ENCODE peak calls at places on chromosomes 7 and 10, in seven cellular contexts. G is GM13976, J is right lobe of liver, X is omental fat pad, I is glutamatergic neuron, S is HFF-Myc, E is coronary artery. O is an unnamed sample.

GRCh38 chr10:4998671-4999070 is 5.0 kb downstream of the AKR1C2 start:
- DNase-seq in S (no peak), J (no peak), X (no peak), E (no peak), I (no peak), G (no peak), O (no peak)

GRCh38 chr7:36840930-36841329 is 116.6 kb upstream of the AOAH start:
- DNase-seq in X (no peak), E (no peak), G (no peak), J (no peak), S (no peak), I (no peak), O (peak; percentile 28)

GRCh38 chr7:77331938-77332695 is 84.0 kb downstream of the GSAP start:
- DNase-seq in S (peak; percentile 91), I (peak; percentile 62), X (peak; percentile 46), J (peak; percentile 70), E (peak; percentile 77), G (peak; percentile 76), O (peak; percentile 89)

GRCh38 chr10:18607503-18607902 is 43.9 kb downstream of the NSUN6 start:
- DNase-seq in S (peak; percentile 78), E (no peak), G (no peak), X (no peak), I (peak; percentile 26), J (no peak), O (peak; percentile 60)

GRCh38 chr7:91310829-91311460 is 46.7 kb downstream of the FZD1 start:
- DNase-seq in G (no peak), E (no peak), S (no peak), X (no peak), J (no peak), I (no peak), O (no peak)

GRCh38 chr10:99484626-99485581 is 47.8 kb upstream of the NKX2-3 start:
- DNase-seq in I (no peak), G (no peak), E (no peak), J (no peak), X (no peak), S (no peak), O (no peak)

GRCh38 chr10:50385610-50386009 is 134.3 kb upstream of the ASAH2 start:
- DNase-seq in G (no peak), S (no peak), J (no peak), I (no peak), X (no peak), E (no peak), O (no peak)

GRCh38 chr7:55065511-55066229 is 46.9 kb downstream of the EGFR start:
- DNase-seq in G (no peak), S (peak; percentile 76), J (no peak), X (no peak), E (no peak), I (no peak), O (no peak)

GRCh38 chr10:69467928-69468770 is 16.9 kb downstream of the TSPAN15 start:
- DNase-seq in G (no peak), J (no peak), E (no peak), I (no peak), S (no peak), X (no peak), O (no peak)

GRCh38 chr10:132054564-132054963 is 11.2 kb upstream of the JAKMIP3 start:
- DNase-seq in S (no peak), G (no peak), J (no peak), X (no peak), I (no peak), E (no peak), O (no peak)

GRCh38 chr10:47256753-47257336 is 43.2 kb upstream of the GDF10 start:
- DNase-seq in X (no peak), G (no peak), J (no peak), I (no peak), E (no peak), S (no peak), O (no peak)

GRCh38 chr10:19825690-19826089 is 9.5 kb downstream of the PLXDC2 start:
- DNase-seq in G (no peak), I (no peak), X (no peak), J (no peak), E (no peak), S (no peak), O (no peak)

GRCh38 chr10:132521466-132522102 is 16.0 kb upstream of the INPP5A start:
- DNase-seq in X (no peak), S (no peak), E (no peak), I (no peak), J (peak; percentile 40), G (no peak), O (no peak)

GRCh38 chr10:15344876-15345285 is 26.2 kb downstream of the FAM171A1 start:
- DNase-seq in G (no peak), S (no peak), I (no peak), J (no peak), E (no peak), X (no peak), O (no peak)

GRCh38 chr10:47031251-47031952 is 120.2 kb downstream of the PTPN20 start:
- DNase-seq in E (peak; percentile 74), X (no peak), S (no peak), I (peak; percentile 13), G (no peak), J (peak; percentile 32), O (no peak)

GRCh38 chr10:71887767-71888166 is 36.7 kb upstream of the PSAP start:
- DNase-seq in E (no peak), S (no peak), X (no peak), J (peak; percentile 13), I (no peak), G (no peak), O (no peak)

GRCh38 chr7:120805636-120806388 is 52.1 kb downstream of the TSPAN12 start:
- DNase-seq in S (peak; percentile 47), J (no peak), E (no peak), G (peak; percentile 51), X (peak; percentile 51), I (peak; percentile 59), O (peak; percentile 59)

GRCh38 chr7:150914966-150915365 is 62.6 kb downstream of the AOC1 start:
- DNase-seq in S (no peak), X (no peak), G (no peak), E (no peak), J (no peak), I (no peak), O (no peak)

GRCh38 chr7:84200859-84201258 is 6.3 kb upstream of the SEMA3A start:
- DNase-seq in I (no peak), E (no peak), S (peak; percentile 32), X (no peak), J (no peak), G (no peak), O (no peak)

GRCh38 chr10:5252177-5253037 is 55.8 kb downstream of the AKR1C4 start:
- DNase-seq in I (no peak), X (no peak), S (no peak), J (no peak), G (no peak), E (no peak), O (no peak)

GRCh38 chr7:90824386-90825307 is 228.5 kb downstream of the CDK14 start:
- DNase-seq in G (no peak), E (no peak), I (no peak), J (no peak), S (peak; percentile 42), X (no peak), O (no peak)

GRCh38 chr10:73263948-73264347 is 11.5 kb upstream of the MRPS16 start:
- DNase-seq in E (no peak), S (no peak), J (no peak), I (no peak), X (no peak), G (no peak), O (peak; percentile 34)

GRCh38 chr7:22723171-22723601 is 3.8 kb upstream of the IL6 start:
- DNase-seq in X (no peak), I (no peak), E (peak; percentile 88), S (no peak), J (peak; percentile 83), G (no peak), O (no peak)

GRCh38 chr7:28613262-28613661 is 200.9 kb downstream of the CREB5 start:
- DNase-seq in S (no peak), G (no peak), E (no peak), X (no peak), I (no peak), J (no peak), O (no peak)

GRCh38 chr10:17562572-17562971 is 54.6 kb downstream of the HACD1 start:
- DNase-seq in E (no peak), X (no peak), S (no peak), I (no peak), G (no peak), J (no peak), O (no peak)

GRCh38 chr10:23376175-23376787 is 31.7 kb upstream of the C10orf67 start:
- DNase-seq in X (no peak), S (no peak), E (no peak), G (no peak), I (no peak), J (no peak), O (no peak)
- TF ChIP-seq CTCF in X (no peak), S (no peak), E (no peak), G (no peak), I (no peak), J (no peak), O (no peak)

DNA sequence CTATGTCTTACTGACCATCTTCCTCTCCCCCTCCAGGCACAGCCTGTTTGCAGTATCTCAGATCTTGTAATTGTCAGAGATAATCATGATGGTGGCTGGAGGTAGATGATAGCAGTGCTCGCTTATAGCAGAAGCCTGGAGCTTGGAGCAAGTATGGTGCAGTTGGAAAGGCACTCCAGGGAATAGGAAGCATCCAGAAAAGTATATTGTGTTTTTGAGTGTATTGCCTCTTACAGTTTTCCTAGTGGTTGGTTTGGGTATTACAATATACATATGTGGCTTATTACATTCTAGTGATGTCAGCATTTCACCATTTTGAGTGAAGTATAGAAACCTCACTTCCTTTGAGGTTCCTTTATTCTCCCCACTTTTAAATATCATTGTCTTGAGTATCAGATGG is 101.5 kb downstream of the STK31 start:
- DNase-seq in S (no peak), E (no peak), X (no peak), G (no peak), J (no peak), I (no peak), O (no peak)
- TF ChIP-seq CTCF in S (no peak), E (no peak), X (no peak), G (no peak), J (no peak), I (peak; percentile 85), O (peak; percentile 59)

GRCh38 chr10:24418532-24418931 is 209.6 kb downstream of the KIAA1217 start:
- DNase-seq in G (no peak), I (no peak), X (no peak), E (no peak), J (no peak), S (no peak), O (no peak)
- TF ChIP-seq CTCF in G (no peak), I (no peak), X (no peak), E (no peak), J (peak; percentile 22), S (no peak), O (peak; percentile 47)

DNA sequence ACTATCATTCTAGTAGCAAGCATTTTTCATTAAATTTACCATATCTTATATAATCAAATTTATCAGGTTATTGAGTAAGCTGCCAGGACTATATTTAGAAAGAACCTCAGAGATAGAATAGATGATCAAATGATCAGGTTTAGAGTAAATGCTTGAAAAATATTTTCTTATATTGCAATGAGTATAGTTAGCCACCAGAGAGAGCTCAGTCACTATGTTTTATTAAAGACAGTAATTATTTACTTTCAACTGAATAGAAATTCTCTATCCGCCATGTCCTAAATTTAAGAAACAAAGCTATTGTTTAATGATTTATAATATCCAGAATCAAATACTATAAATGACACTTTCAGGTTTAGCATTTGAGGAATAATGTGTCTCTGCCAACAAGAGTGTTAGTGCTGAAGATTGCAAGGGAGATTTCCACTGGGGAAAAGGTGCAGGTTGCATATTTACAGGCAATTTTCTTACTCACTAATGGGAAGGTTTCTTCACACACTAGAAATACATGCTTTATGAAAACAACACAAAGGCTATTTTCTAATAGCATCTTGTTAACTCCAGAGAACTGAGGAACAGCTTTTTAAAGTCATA is 184.7 kb downstream of the DGKB start:
- DNase-seq in E (no peak), S (no peak), G (no peak), J (no peak), I (no peak), X (no peak), O (peak; percentile 40)
- TF ChIP-seq CTCF in E (no peak), S (no peak), G (no peak), J (peak; percentile 63), I (peak; percentile 51), X (no peak), O (peak; percentile 97)